ENCODE peak calls at places on chromosomes 7 and 10, in seven cellular contexts. I, Q, C, V, O, L and E are unnamed samples.

GRCh38 chr7:70782729-70783290 is 349.1 kb upstream of the GALNT17 start:
- DNase-seq in L (no peak), O (no peak), I (no peak), C (no peak), V (no peak), Q (no peak), E (no peak)

GRCh38 chr10:126272526-126272925 is 115.8 kb downstream of the ADAM12 start:
- DNase-seq in Q (no peak), O (no peak), C (no peak), V (no peak), I (no peak), L (no peak), E (no peak)

GRCh38 chr10:27541728-27542285 is 37.7 kb downstream of the RAB18 start:
- DNase-seq in L (no peak), V (no peak), C (no peak), I (no peak), Q (no peak), O (no peak), E (no peak)

GRCh38 chr7:79291498-79291865 is 162.0 kb downstream of the MAGI2 start:
- DNase-seq in V (no peak), Q (no peak), I (no peak), L (no peak), C (no peak), O (no peak), E (no peak)

GRCh38 chr10:13709931-13710690 is 123.3 kb downstream of the PRPF18 start:
- DNase-seq in V (peak; percentile 89), Q (no peak), C (no peak), L (peak; percentile 58), O (no peak), I (no peak), E (peak; percentile 55)

GRCh38 chr7:11625669-11626068 is 206.3 kb downstream of the THSD7A start:
- DNase-seq in L (peak; percentile 40), O (no peak), Q (no peak), C (no peak), V (no peak), I (no peak), E (no peak)

GRCh38 chr10:113680172-113681111 is 730 bp downstream of the CASP7 start:
- DNase-seq in Q (peak; percentile 64), V (peak; percentile 65), I (peak; percentile 43), L (peak; percentile 46), O (no peak), C (peak; percentile 10), E (no peak)

GRCh38 chr10:74282853-74283205 is 131.8 kb downstream of the ADK start:
- DNase-seq in O (no peak), L (no peak), V (no peak), I (no peak), Q (no peak), C (no peak), E (no peak)

GRCh38 chr7:50849991-50850390 is 67.3 kb upstream of the GRB10 start:
- DNase-seq in C (no peak), L (no peak), V (no peak), Q (no peak), O (no peak), I (no peak), E (no peak)

GRCh38 chr10:48937796-48938195 is 1.8 kb downstream of the LRRC18 start:
- DNase-seq in V (no peak), O (peak; percentile 28), C (no peak), L (no peak), Q (no peak), I (no peak), E (no peak)

GRCh38 chr7:96996111-96996936 is 9.0 kb upstream of the DLX6 start:
- DNase-seq in Q (no peak), V (no peak), L (no peak), I (no peak), C (no peak), O (no peak), E (no peak)

GRCh38 chr7:140205600-140205999 is 28.8 kb upstream of the KDM7A start:
- DNase-seq in V (no peak), L (no peak), O (no peak), C (no peak), Q (no peak), I (no peak), E (no peak)

GRCh38 chr7:79495544-79496272 is 42.2 kb upstream of the MAGI2 start:
- DNase-seq in V (peak; percentile 82), C (no peak), Q (no peak), L (peak; percentile 76), O (no peak), I (no peak), E (no peak)

GRCh38 chr7:45241339-45242109 is 83.9 kb downstream of the RAMP3 start:
- DNase-seq in L (no peak), C (no peak), Q (no peak), I (no peak), O (no peak), V (no peak), E (no peak)

GRCh38 chr7:92836489-92837213 is at the start of gene CDK6:
- DNase-seq in L (peak; percentile 73), I (peak; percentile 54), Q (peak; percentile 68), V (peak; percentile 68), C (no peak), O (peak; percentile 78), E (peak; percentile 71)

GRCh38 chr10:86583983-86584382 is 62.4 kb upstream of the WAPL start:
- DNase-seq in O (no peak), I (no peak), L (no peak), V (no peak), C (no peak), Q (no peak), E (no peak)
- TF ChIP-seq CTCF in O (no peak), I (no peak), L (no peak), V (no peak), C (no peak), Q (no peak), E (no peak)

GRCh38 chr10:26475448-26475847 is 37.3 kb downstream of the APBB1IP start:
- DNase-seq in I (no peak), V (no peak), C (no peak), Q (no peak), L (no peak), O (no peak), E (no peak)
- TF ChIP-seq CTCF in I (no peak), V (no peak), C (no peak), Q (no peak), L (no peak), O (no peak), E (no peak)

DNA sequence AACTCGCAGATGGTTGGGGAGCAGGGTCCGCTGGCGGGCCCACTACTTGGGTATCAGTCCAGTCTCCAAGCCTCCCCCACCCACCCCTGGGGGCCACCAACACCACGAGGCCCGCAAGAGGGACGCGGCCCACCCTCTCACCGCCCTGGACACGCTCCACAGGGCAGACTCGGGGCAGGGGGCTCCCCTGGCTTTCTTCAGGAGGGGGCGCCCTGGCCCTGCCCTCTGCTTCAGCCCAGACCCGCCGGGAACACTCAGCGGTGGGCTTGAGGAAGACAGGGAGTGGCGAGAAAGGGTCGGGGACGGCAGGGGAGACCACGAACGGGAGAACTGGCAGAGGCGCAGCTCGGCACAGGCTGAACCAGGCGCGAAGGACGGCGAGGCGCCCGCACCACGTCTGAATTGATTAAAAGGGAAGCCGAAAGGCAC is 1.6 kb downstream of the IGF2BP3 start:
- DNase-seq in V (no peak), L (no peak), Q (no peak), I (no peak), O (no peak), C (no peak), E (no peak)
- TF ChIP-seq CTCF in V (no peak), L (peak; percentile 11), Q (no peak), I (no peak), O (no peak), C (no peak), E (no peak)

GRCh38 chr7:37141742-37142141 is 306.9 kb downstream of the ELMO1 start:
- DNase-seq in Q (no peak), O (no peak), C (no peak), V (no peak), I (no peak), L (no peak), E (no peak)
- TF ChIP-seq CTCF in Q (no peak), O (no peak), C (no peak), V (no peak), I (no peak), L (no peak), E (no peak)

GRCh38 chr7:134552105-134552504 is 3.2 kb downstream of the AKR1B15 start:
- DNase-seq in Q (no peak), O (no peak), I (no peak), L (no peak), C (no peak), V (no peak), E (no peak)
- TF ChIP-seq CTCF in Q (no peak), O (no peak), I (peak; percentile 41), L (peak; percentile 36), C (no peak), V (peak; percentile 24), E (no peak)

DNA sequence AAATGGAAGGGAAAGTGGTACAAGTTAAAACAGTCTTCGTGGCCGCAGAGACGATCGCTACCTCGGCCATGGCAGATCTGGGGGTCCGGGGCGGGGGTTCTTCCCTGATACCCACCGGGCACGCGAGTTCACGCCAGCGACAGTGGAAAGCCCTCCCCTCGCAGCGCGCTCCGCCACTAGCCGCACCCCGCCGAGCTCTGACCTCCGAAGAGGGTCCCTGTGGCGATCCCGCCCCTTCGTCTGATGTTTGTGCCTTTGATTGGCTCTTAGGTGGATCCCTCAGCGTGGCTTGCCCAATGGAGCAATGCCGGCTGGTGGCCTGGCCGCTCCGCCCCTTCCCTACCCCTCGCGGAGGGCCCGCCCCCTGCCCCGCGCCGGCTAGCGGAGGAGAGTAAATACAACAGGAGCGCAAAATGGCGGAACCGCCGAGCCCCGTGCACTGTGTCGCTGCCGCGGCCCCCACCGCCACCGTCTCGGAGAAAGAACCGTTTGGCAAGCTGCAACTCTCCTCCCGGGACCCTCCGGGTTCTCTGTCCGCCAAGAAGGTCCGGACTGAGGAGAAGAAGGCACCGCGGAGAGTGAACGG is at the start of gene RSBN1L:
- DNase-seq in O (peak; percentile 99), I (peak; percentile 98), L (peak; percentile 98), C (peak; percentile 95), Q (peak; percentile 99), V (peak; percentile 96), E (peak; percentile 99)
- TF ChIP-seq CTCF in O (no peak), I (peak; percentile 50), L (peak; percentile 34), C (peak; percentile 55), Q (peak; percentile 28), V (peak; percentile 35), E (peak; percentile 38)

GRCh38 chr10:97633921-97634320 is 621 bp upstream of the MORN4 start:
- DNase-seq in O (no peak), C (no peak), V (peak; percentile 14), I (no peak), Q (no peak), L (no peak), E (no peak)
- TF ChIP-seq CTCF in O (no peak), C (no peak), V (peak; percentile 33), I (peak; percentile 11), Q (peak; percentile 18), L (peak; percentile 5), E (peak; percentile 63)